ENCODE peak calls at places on chromosomes 5 and 9, in eight cellular contexts. One of them, this sample, is unnamed.

GRCh38 chr5:109656829-109657228 is 32.9 kb upstream of the MAN2A1 start:
- DNase-seq in IMR-90: peak
- DNase-seq in naive thymus-derived CD4-positive, alpha-beta T cell: peak
- DNase-seq in neural progenitor cell: no peak
- DNase-seq in caudate nucleus: no peak
- DNase-seq in heart right ventricle: peak
- DNase-seq in fibroblast of lung: peak
- DNase-seq in gastrocnemius medialis: peak
- DNase-seq in this sample: no peak

GRCh38 chr5:74201334-74202081 is 439.0 kb downstream of the ENC1 start:
- DNase-seq in naive thymus-derived CD4-positive, alpha-beta T cell: no peak
- DNase-seq in caudate nucleus: no peak
- DNase-seq in neural progenitor cell: no peak
- DNase-seq in fibroblast of lung: peak
- DNase-seq in IMR-90: peak
- DNase-seq in gastrocnemius medialis: peak
- DNase-seq in heart right ventricle: peak
- DNase-seq in this sample: no peak

GRCh38 chr5:53080271-53080670 is 29.3 kb downstream of the MOCS2 start:
- DNase-seq in heart right ventricle: no peak
- DNase-seq in gastrocnemius medialis: no peak
- DNase-seq in neural progenitor cell: no peak
- DNase-seq in naive thymus-derived CD4-positive, alpha-beta T cell: no peak
- DNase-seq in caudate nucleus: no peak
- DNase-seq in fibroblast of lung: no peak
- DNase-seq in IMR-90: no peak
- DNase-seq in this sample: no peak

GRCh38 chr5:138032572-138033274 is at the start of gene FAM13B:
- DNase-seq in neural progenitor cell: peak
- DNase-seq in gastrocnemius medialis: peak
- DNase-seq in IMR-90: peak
- DNase-seq in heart right ventricle: peak
- DNase-seq in fibroblast of lung: peak
- DNase-seq in caudate nucleus: peak
- DNase-seq in naive thymus-derived CD4-positive, alpha-beta T cell: peak
- DNase-seq in this sample: peak

GRCh38 chr9:96251451-96251850 is 50.5 kb downstream of the HSD17B3 start:
- DNase-seq in heart right ventricle: no peak
- DNase-seq in fibroblast of lung: no peak
- DNase-seq in gastrocnemius medialis: no peak
- DNase-seq in caudate nucleus: no peak
- DNase-seq in IMR-90: no peak
- DNase-seq in neural progenitor cell: no peak
- DNase-seq in naive thymus-derived CD4-positive, alpha-beta T cell: no peak
- DNase-seq in this sample: no peak

GRCh38 chr5:131950706-131951105 is 5.2 kb upstream of the MEIKIN start:
- DNase-seq in fibroblast of lung: no peak
- DNase-seq in naive thymus-derived CD4-positive, alpha-beta T cell: no peak
- DNase-seq in heart right ventricle: no peak
- DNase-seq in IMR-90: no peak
- DNase-seq in caudate nucleus: no peak
- DNase-seq in gastrocnemius medialis: no peak
- DNase-seq in neural progenitor cell: no peak
- DNase-seq in this sample: no peak

GRCh38 chr9:26510137-26510536 is 382.5 kb downstream of the CAAP1 start:
- DNase-seq in IMR-90: no peak
- DNase-seq in caudate nucleus: no peak
- DNase-seq in heart right ventricle: no peak
- DNase-seq in fibroblast of lung: no peak
- DNase-seq in neural progenitor cell: no peak
- DNase-seq in naive thymus-derived CD4-positive, alpha-beta T cell: no peak
- DNase-seq in gastrocnemius medialis: no peak
- DNase-seq in this sample: no peak

GRCh38 chr5:13316191-13316590 is 628.3 kb downstream of the DNAH5 start:
- DNase-seq in heart right ventricle: no peak
- DNase-seq in naive thymus-derived CD4-positive, alpha-beta T cell: no peak
- DNase-seq in neural progenitor cell: peak
- DNase-seq in caudate nucleus: no peak
- DNase-seq in gastrocnemius medialis: no peak
- DNase-seq in fibroblast of lung: peak
- DNase-seq in IMR-90: no peak
- DNase-seq in this sample: no peak

GRCh38 chr5:137370096-137370495 is 129.0 kb downstream of the SPOCK1 start:
- DNase-seq in fibroblast of lung: peak
- DNase-seq in gastrocnemius medialis: no peak
- DNase-seq in IMR-90: no peak
- DNase-seq in neural progenitor cell: no peak
- DNase-seq in caudate nucleus: no peak
- DNase-seq in heart right ventricle: no peak
- DNase-seq in naive thymus-derived CD4-positive, alpha-beta T cell: no peak
- DNase-seq in this sample: no peak

GRCh38 chr5:34017254-34017653 is 9.4 kb upstream of the AMACR start:
- DNase-seq in fibroblast of lung: no peak
- DNase-seq in naive thymus-derived CD4-positive, alpha-beta T cell: no peak
- DNase-seq in neural progenitor cell: no peak
- DNase-seq in heart right ventricle: no peak
- DNase-seq in IMR-90: no peak
- DNase-seq in caudate nucleus: no peak
- DNase-seq in gastrocnemius medialis: no peak
- DNase-seq in this sample: no peak

GRCh38 chr9:15572200-15572599 is 19.4 kb downstream of the CCDC171 start:
- DNase-seq in naive thymus-derived CD4-positive, alpha-beta T cell: no peak
- DNase-seq in fibroblast of lung: peak
- DNase-seq in heart right ventricle: no peak
- DNase-seq in neural progenitor cell: no peak
- DNase-seq in gastrocnemius medialis: no peak
- DNase-seq in caudate nucleus: no peak
- DNase-seq in IMR-90: peak
- DNase-seq in this sample: no peak

GRCh38 chr9:72888032-72888431 is 64.8 kb downstream of the ALDH1A1 start:
- DNase-seq in heart right ventricle: no peak
- DNase-seq in gastrocnemius medialis: no peak
- DNase-seq in fibroblast of lung: no peak
- DNase-seq in caudate nucleus: no peak
- DNase-seq in naive thymus-derived CD4-positive, alpha-beta T cell: no peak
- DNase-seq in IMR-90: no peak
- DNase-seq in neural progenitor cell: no peak
- DNase-seq in this sample: no peak

GRCh38 chr5:150300496-150301169 is 2.1 kb downstream of the ARSI start:
- DNase-seq in gastrocnemius medialis: no peak
- DNase-seq in neural progenitor cell: peak
- DNase-seq in fibroblast of lung: no peak
- DNase-seq in heart right ventricle: no peak
- DNase-seq in caudate nucleus: no peak
- DNase-seq in IMR-90: no peak
- DNase-seq in naive thymus-derived CD4-positive, alpha-beta T cell: no peak
- DNase-seq in this sample: no peak
- H3K27ac ChIP-seq in gastrocnemius medialis: no peak
- H3K27ac ChIP-seq in neural progenitor cell: no peak
- H3K27ac ChIP-seq in fibroblast of lung: peak
- H3K27ac ChIP-seq in heart right ventricle: no peak
- H3K27ac ChIP-seq in caudate nucleus: no peak
- H3K27ac ChIP-seq in IMR-90: peak
- H3K27ac ChIP-seq in naive thymus-derived CD4-positive, alpha-beta T cell: no peak
- H3K27ac ChIP-seq in this sample: no peak

DNA sequence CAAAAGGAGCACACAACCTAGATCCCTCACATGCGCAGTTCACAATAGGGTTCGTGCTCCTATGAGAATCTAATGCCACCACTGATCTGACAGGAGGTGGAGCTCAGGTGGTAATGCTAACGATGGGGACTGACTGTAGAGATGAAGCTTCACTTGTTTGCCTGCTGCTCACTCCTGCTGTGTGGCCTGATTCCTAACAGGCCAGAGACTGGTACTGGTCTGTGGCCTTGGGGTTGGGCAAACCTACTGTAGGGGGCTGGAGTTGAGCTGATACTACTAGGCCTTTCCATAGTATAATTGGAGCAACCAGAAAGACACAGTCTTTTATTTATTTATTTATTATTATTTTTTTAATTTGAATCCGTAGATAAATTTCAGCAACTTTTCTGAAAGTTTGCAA is 5.3 kb downstream of the LNPEP start:
- DNase-seq in IMR-90: no peak
- DNase-seq in fibroblast of lung: no peak
- DNase-seq in neural progenitor cell: no peak
- DNase-seq in gastrocnemius medialis: no peak
- DNase-seq in heart right ventricle: no peak
- DNase-seq in caudate nucleus: no peak
- DNase-seq in naive thymus-derived CD4-positive, alpha-beta T cell: no peak
- DNase-seq in this sample: no peak
- H3K27ac ChIP-seq in IMR-90: no peak
- H3K27ac ChIP-seq in fibroblast of lung: no peak
- H3K27ac ChIP-seq in neural progenitor cell: no peak
- H3K27ac ChIP-seq in gastrocnemius medialis: no peak
- H3K27ac ChIP-seq in heart right ventricle: no peak
- H3K27ac ChIP-seq in caudate nucleus: no peak
- H3K27ac ChIP-seq in naive thymus-derived CD4-positive, alpha-beta T cell: no peak
- H3K27ac ChIP-seq in this sample: no peak

DNA sequence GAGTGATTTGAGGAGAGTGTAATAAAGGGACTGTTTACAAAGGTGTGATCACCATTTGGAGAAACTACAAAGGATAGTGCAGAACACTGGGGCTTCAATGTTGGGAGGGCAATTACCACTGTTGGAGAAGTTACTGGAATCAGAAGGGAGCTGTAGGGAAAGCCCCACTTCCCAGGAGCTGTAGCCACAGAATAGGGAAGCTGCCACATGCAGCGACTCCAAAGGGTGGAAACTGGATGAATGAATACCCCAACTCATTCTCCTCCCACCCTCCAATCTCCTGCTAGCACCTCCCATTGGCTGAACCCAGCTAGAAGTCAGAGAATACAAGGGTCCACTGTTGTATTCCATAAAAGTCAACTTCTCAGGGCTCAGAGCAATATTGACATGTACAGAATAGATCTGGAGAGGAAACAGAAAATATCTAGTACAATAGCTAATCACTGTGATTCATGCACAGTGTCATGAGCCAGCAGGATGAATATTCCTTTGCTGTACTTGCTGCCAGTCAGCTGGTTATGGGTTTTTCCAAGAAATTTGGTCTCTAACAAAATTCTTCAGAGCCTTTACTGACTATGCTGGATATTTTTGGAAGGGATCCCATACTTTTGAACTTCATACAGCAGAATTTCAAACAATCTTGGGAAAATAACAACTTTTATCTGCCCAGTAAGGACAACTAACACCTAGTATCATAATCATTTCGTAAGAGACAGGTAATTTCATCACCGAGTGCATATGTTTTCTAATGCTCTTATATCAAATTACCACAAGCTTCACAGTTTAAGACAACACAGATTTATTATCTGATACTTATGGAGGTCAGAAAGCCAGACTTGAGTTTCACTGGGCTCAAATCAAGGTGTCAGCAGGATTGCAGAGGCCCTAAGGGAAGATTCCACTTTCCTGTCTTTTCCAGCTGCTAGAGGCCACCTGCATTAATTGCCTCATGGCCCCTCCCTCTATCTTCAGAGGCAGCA is 39.6 kb downstream of the PDCD1LG2 start:
- DNase-seq in naive thymus-derived CD4-positive, alpha-beta T cell: no peak
- DNase-seq in heart right ventricle: no peak
- DNase-seq in fibroblast of lung: peak
- DNase-seq in caudate nucleus: no peak
- DNase-seq in IMR-90: peak
- DNase-seq in gastrocnemius medialis: no peak
- DNase-seq in neural progenitor cell: no peak
- DNase-seq in this sample: no peak
- H3K27ac ChIP-seq in naive thymus-derived CD4-positive, alpha-beta T cell: no peak
- H3K27ac ChIP-seq in heart right ventricle: no peak
- H3K27ac ChIP-seq in fibroblast of lung: no peak
- H3K27ac ChIP-seq in caudate nucleus: no peak
- H3K27ac ChIP-seq in IMR-90: no peak
- H3K27ac ChIP-seq in gastrocnemius medialis: peak
- H3K27ac ChIP-seq in neural progenitor cell: no peak
- H3K27ac ChIP-seq in this sample: no peak

GRCh38 chr5:1507016-1507375 is 16.8 kb downstream of the LPCAT1 start:
- DNase-seq in gastrocnemius medialis: no peak
- DNase-seq in heart right ventricle: no peak
- DNase-seq in IMR-90: no peak
- DNase-seq in caudate nucleus: no peak
- DNase-seq in fibroblast of lung: no peak
- DNase-seq in neural progenitor cell: no peak
- DNase-seq in naive thymus-derived CD4-positive, alpha-beta T cell: no peak
- DNase-seq in this sample: no peak

GRCh38 chr5:1506242-1507015 is 17.3 kb downstream of the LPCAT1 start:
- DNase-seq in fibroblast of lung: no peak
- DNase-seq in neural progenitor cell: no peak
- DNase-seq in naive thymus-derived CD4-positive, alpha-beta T cell: no peak
- DNase-seq in caudate nucleus: no peak
- DNase-seq in IMR-90: no peak
- DNase-seq in heart right ventricle: no peak
- DNase-seq in gastrocnemius medialis: no peak
- DNase-seq in this sample: peak

GRCh38 chr5:1504617-1505016 is 19.1 kb downstream of the LPCAT1 start:
- DNase-seq in neural progenitor cell: no peak
- DNase-seq in caudate nucleus: no peak
- DNase-seq in gastrocnemius medialis: no peak
- DNase-seq in fibroblast of lung: no peak
- DNase-seq in IMR-90: no peak
- DNase-seq in heart right ventricle: no peak
- DNase-seq in naive thymus-derived CD4-positive, alpha-beta T cell: no peak
- DNase-seq in this sample: no peak

GRCh38 chr5:1504244-1504595 is 19.5 kb downstream of the LPCAT1 start:
- DNase-seq in fibroblast of lung: no peak
- DNase-seq in naive thymus-derived CD4-positive, alpha-beta T cell: no peak
- DNase-seq in heart right ventricle: no peak
- DNase-seq in neural progenitor cell: no peak
- DNase-seq in IMR-90: no peak
- DNase-seq in gastrocnemius medialis: no peak
- DNase-seq in caudate nucleus: no peak
- DNase-seq in this sample: no peak

DNA sequence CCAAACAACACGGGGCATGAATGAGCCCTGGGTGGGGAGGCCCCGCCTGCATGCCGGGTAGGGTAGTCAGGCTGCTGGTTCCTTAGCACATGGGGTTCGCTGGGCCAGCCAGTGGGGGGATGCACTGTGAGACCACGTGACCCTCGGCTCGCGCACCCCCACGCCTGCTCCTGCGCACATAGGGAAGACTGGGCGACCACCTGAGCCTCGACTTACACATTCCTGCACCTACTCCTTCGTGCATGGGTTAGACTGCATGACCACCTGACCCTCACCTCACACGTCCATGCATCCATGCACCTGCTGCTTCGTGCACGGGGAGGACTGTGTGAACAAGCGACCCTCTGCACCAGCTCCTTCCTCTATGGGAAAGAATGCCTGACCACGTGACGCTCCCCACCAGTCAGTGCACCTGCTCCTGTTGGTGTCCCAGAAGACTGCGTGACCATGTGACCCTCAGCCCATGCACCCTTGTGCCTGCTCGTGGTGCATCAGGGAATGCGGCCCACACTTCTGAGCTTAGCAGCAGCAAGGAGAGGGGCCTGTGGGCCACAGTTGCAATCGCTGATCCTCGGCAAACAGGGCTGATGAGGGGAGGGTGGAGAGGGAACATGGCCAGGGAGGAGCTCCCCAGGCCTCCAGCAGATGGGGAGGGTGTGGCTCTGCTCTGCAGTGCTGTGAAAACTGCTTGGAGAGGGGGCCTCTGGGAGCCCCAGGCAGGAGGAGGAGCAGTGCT is 18.1 kb downstream of the LPCAT1 start:
- DNase-seq in gastrocnemius medialis: no peak
- DNase-seq in heart right ventricle: no peak
- DNase-seq in caudate nucleus: no peak
- DNase-seq in naive thymus-derived CD4-positive, alpha-beta T cell: no peak
- DNase-seq in neural progenitor cell: peak
- DNase-seq in IMR-90: no peak
- DNase-seq in fibroblast of lung: no peak
- DNase-seq in this sample: peak
- H3K27ac ChIP-seq in gastrocnemius medialis: no peak
- H3K27ac ChIP-seq in heart right ventricle: no peak
- H3K27ac ChIP-seq in caudate nucleus: no peak
- H3K27ac ChIP-seq in naive thymus-derived CD4-positive, alpha-beta T cell: no peak
- H3K27ac ChIP-seq in neural progenitor cell: no peak
- H3K27ac ChIP-seq in IMR-90: no peak
- H3K27ac ChIP-seq in fibroblast of lung: no peak
- H3K27ac ChIP-seq in this sample: no peak

GRCh38 chr5:61362796-61363364 is 30.8 kb downstream of the ZSWIM6 start:
- DNase-seq in caudate nucleus: no peak
- DNase-seq in neural progenitor cell: peak
- DNase-seq in heart right ventricle: no peak
- DNase-seq in fibroblast of lung: peak
- DNase-seq in naive thymus-derived CD4-positive, alpha-beta T cell: no peak
- DNase-seq in IMR-90: peak
- DNase-seq in gastrocnemius medialis: no peak
- DNase-seq in this sample: no peak
- H3K27ac ChIP-seq in caudate nucleus: no peak
- H3K27ac ChIP-seq in neural progenitor cell: no peak
- H3K27ac ChIP-seq in heart right ventricle: no peak
- H3K27ac ChIP-seq in fibroblast of lung: no peak
- H3K27ac ChIP-seq in naive thymus-derived CD4-positive, alpha-beta T cell: no peak
- H3K27ac ChIP-seq in IMR-90: no peak
- H3K27ac ChIP-seq in gastrocnemius medialis: no peak
- H3K27ac ChIP-seq in this sample: no peak